ENCODE peak calls at places on chromosomes 1 and 21, in nine cellular contexts. One of them, this sample, is unnamed. For H3K9me3 and H3K4me1, the result is how much of the 10 kb centered on the place peaks cover.

GRCh38 chr1:3078941-3079340 is 9.9 kb downstream of the PRDM16 start:
- DNase-seq in HCT116: no peak
- DNase-seq in neuronal stem cell: no peak
- DNase-seq in H1: no peak
- DNase-seq in endodermal cell: no peak
- DNase-seq in mesenchymal stem cell: no peak
- DNase-seq in SK-N-SH: no peak
- DNase-seq in NT2/D1: no peak
- DNase-seq in fibroblast of lung: no peak
- DNase-seq in this sample: no peak

GRCh38 chr1:18633428-18634155 is 2.9 kb downstream of the PAX7 start:
- DNase-seq in endodermal cell: peak
- DNase-seq in SK-N-SH: no peak
- DNase-seq in neuronal stem cell: no peak
- DNase-seq in mesenchymal stem cell: no peak
- DNase-seq in NT2/D1: no peak
- DNase-seq in H1: peak
- DNase-seq in HCT116: no peak
- DNase-seq in fibroblast of lung: no peak
- DNase-seq in this sample: no peak

GRCh38 chr1:111825217-111825616 is 69.5 kb downstream of the DDX20 start:
- DNase-seq in neuronal stem cell: no peak
- DNase-seq in endodermal cell: no peak
- DNase-seq in fibroblast of lung: no peak
- DNase-seq in H1: no peak
- DNase-seq in SK-N-SH: no peak
- DNase-seq in NT2/D1: no peak
- DNase-seq in HCT116: no peak
- DNase-seq in mesenchymal stem cell: no peak
- DNase-seq in this sample: no peak

GRCh38 chr1:11354893-11355593 is 82.0 kb downstream of the UBIAD1 start:
- DNase-seq in H1: peak
- DNase-seq in SK-N-SH: no peak
- DNase-seq in NT2/D1: no peak
- DNase-seq in HCT116: no peak
- DNase-seq in fibroblast of lung: no peak
- DNase-seq in neuronal stem cell: no peak
- DNase-seq in endodermal cell: no peak
- DNase-seq in mesenchymal stem cell: no peak
- DNase-seq in this sample: no peak

GRCh38 chr1:110449661-110450651 is 993 bp upstream of the PROK1 start:
- DNase-seq in endodermal cell: no peak
- DNase-seq in HCT116: no peak
- DNase-seq in H1: no peak
- DNase-seq in fibroblast of lung: peak
- DNase-seq in NT2/D1: no peak
- DNase-seq in neuronal stem cell: no peak
- DNase-seq in SK-N-SH: no peak
- DNase-seq in mesenchymal stem cell: peak
- DNase-seq in this sample: peak

GRCh38 chr1:104064391-104064790 is 314.7 kb downstream of the AMY1C start:
- DNase-seq in SK-N-SH: no peak
- DNase-seq in fibroblast of lung: peak
- DNase-seq in mesenchymal stem cell: peak
- DNase-seq in NT2/D1: no peak
- DNase-seq in H1: no peak
- DNase-seq in neuronal stem cell: no peak
- DNase-seq in endodermal cell: no peak
- DNase-seq in HCT116: no peak
- DNase-seq in this sample: no peak

GRCh38 chr1:21703318-21703963 is 34.3 kb upstream of the RAP1GAP start:
- DNase-seq in endodermal cell: no peak
- DNase-seq in SK-N-SH: peak
- DNase-seq in H1: no peak
- DNase-seq in fibroblast of lung: peak
- DNase-seq in neuronal stem cell: no peak
- DNase-seq in HCT116: peak
- DNase-seq in mesenchymal stem cell: peak
- DNase-seq in NT2/D1: no peak
- DNase-seq in this sample: peak

GRCh38 chr1:56029329-56030003 is 549.9 kb downstream of the PLPP3 start:
- DNase-seq in NT2/D1: no peak
- DNase-seq in mesenchymal stem cell: no peak
- DNase-seq in fibroblast of lung: no peak
- DNase-seq in endodermal cell: no peak
- DNase-seq in neuronal stem cell: no peak
- DNase-seq in HCT116: no peak
- DNase-seq in H1: no peak
- DNase-seq in SK-N-SH: no peak
- DNase-seq in this sample: no peak

GRCh38 chr1:2412773-2413494 is 570 bp upstream of the PEX10 start:
- DNase-seq in NT2/D1: no peak
- DNase-seq in fibroblast of lung: no peak
- DNase-seq in mesenchymal stem cell: peak
- DNase-seq in SK-N-SH: peak
- DNase-seq in HCT116: no peak
- DNase-seq in neuronal stem cell: no peak
- DNase-seq in H1: no peak
- DNase-seq in endodermal cell: no peak
- DNase-seq in this sample: peak

GRCh38 chr1:116950497-116951174 is 40.9 kb downstream of the PTGFRN start:
- DNase-seq in endodermal cell: no peak
- DNase-seq in HCT116: no peak
- DNase-seq in mesenchymal stem cell: no peak
- DNase-seq in NT2/D1: no peak
- DNase-seq in neuronal stem cell: no peak
- DNase-seq in SK-N-SH: no peak
- DNase-seq in H1: no peak
- DNase-seq in fibroblast of lung: no peak
- DNase-seq in this sample: no peak

GRCh38 chr1:23529146-23530088 is 1.6 kb downstream of the E2F2 start:
- DNase-seq in SK-N-SH: peak
- DNase-seq in NT2/D1: no peak
- DNase-seq in neuronal stem cell: no peak
- DNase-seq in fibroblast of lung: no peak
- DNase-seq in mesenchymal stem cell: no peak
- DNase-seq in HCT116: no peak
- DNase-seq in H1: no peak
- DNase-seq in endodermal cell: no peak
- DNase-seq in this sample: no peak

GRCh38 chr1:91005285-91005684 is 16.6 kb downstream of the ZNF644 start:
- DNase-seq in mesenchymal stem cell: no peak
- DNase-seq in endodermal cell: no peak
- DNase-seq in SK-N-SH: no peak
- DNase-seq in HCT116: no peak
- DNase-seq in fibroblast of lung: no peak
- DNase-seq in NT2/D1: no peak
- DNase-seq in H1: no peak
- DNase-seq in neuronal stem cell: no peak
- DNase-seq in this sample: no peak
- H3K9me3 ChIP-seq in mesenchymal stem cell: under half
- H3K9me3 ChIP-seq in endodermal cell: under half
- H3K9me3 ChIP-seq in SK-N-SH: under half
- H3K9me3 ChIP-seq in HCT116: under half
- H3K9me3 ChIP-seq in fibroblast of lung: under half
- H3K9me3 ChIP-seq in NT2/D1: under half
- H3K9me3 ChIP-seq in H1: under half
- H3K9me3 ChIP-seq in neuronal stem cell: under half
- H3K9me3 ChIP-seq in this sample: under half

DNA sequence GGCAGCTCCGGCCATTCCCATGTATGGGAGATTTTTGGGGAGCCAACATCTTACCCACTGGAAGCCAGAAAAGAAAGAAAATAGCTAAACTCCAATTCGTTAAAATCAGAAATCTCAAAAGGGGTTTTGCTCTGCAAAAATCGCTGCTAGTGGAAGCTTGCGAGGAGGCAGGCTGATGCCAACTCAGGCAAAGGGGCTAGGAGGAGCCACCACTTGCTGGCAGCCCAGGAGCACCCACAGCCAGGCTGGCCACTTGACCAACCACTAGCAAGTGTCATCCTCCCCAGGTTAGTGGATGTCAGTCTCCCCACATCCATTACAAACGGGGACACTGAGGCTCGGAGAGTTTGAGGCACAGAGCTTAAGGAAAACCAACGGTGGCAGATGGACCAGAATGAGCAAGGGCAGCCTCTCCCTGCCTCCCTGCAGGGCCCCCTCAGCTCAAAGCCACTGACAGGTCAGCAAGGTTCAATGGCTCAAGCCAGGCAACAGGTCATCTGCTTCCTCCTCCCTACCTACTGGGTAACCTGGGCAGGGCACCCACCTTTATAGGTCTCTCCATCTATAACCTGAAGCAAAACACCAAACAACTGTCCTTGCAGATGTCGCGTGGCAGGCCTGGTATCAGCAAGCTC is 10.8 kb downstream of the KCNN3 start:
- DNase-seq in SK-N-SH: no peak
- DNase-seq in neuronal stem cell: no peak
- DNase-seq in endodermal cell: no peak
- DNase-seq in NT2/D1: no peak
- DNase-seq in H1: no peak
- DNase-seq in fibroblast of lung: no peak
- DNase-seq in mesenchymal stem cell: no peak
- DNase-seq in HCT116: no peak
- DNase-seq in this sample: no peak
- H3K9ac ChIP-seq in SK-N-SH: no peak
- H3K9ac ChIP-seq in neuronal stem cell: peak
- H3K9ac ChIP-seq in endodermal cell: no peak
- H3K9ac ChIP-seq in NT2/D1: no peak
- H3K9ac ChIP-seq in H1: no peak
- H3K9ac ChIP-seq in fibroblast of lung: no peak
- H3K9ac ChIP-seq in mesenchymal stem cell: no peak
- H3K9ac ChIP-seq in HCT116: no peak
- H3K9ac ChIP-seq in this sample: no peak

GRCh38 chr1:205437570-205437969 is 15.7 kb upstream of the LEMD1 start:
- DNase-seq in NT2/D1: no peak
- DNase-seq in SK-N-SH: no peak
- DNase-seq in HCT116: no peak
- DNase-seq in H1: no peak
- DNase-seq in neuronal stem cell: no peak
- DNase-seq in endodermal cell: no peak
- DNase-seq in fibroblast of lung: no peak
- DNase-seq in mesenchymal stem cell: no peak
- DNase-seq in this sample: no peak
- H3K4me1 ChIP-seq in NT2/D1: under half
- H3K4me1 ChIP-seq in SK-N-SH: under half
- H3K4me1 ChIP-seq in HCT116: under half
- H3K4me1 ChIP-seq in H1: under half
- H3K4me1 ChIP-seq in neuronal stem cell: under half
- H3K4me1 ChIP-seq in endodermal cell: under half
- H3K4me1 ChIP-seq in fibroblast of lung: under half
- H3K4me1 ChIP-seq in mesenchymal stem cell: under half
- H3K4me1 ChIP-seq in this sample: under half

DNA sequence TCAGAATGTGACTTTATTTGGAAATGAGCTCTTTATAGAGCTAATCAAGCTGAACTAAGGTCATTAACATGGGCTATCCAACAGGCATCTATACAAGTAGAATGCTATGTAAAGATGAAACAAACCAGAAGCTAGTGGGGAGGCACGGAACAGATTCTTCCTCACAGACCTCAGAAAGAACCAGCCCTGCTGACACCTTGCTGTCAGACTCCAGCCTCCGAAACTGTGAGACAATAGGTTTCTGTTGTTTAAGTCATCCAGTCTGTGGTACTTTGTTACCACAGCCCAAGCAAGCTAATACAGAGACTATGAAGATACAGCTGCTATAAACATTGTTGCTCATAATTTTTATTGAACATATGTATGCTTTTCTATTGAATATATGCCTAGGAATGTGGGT is 406.3 kb upstream of the CHRM3 start:
- DNase-seq in endodermal cell: no peak
- DNase-seq in mesenchymal stem cell: no peak
- DNase-seq in HCT116: no peak
- DNase-seq in NT2/D1: no peak
- DNase-seq in SK-N-SH: no peak
- DNase-seq in neuronal stem cell: no peak
- DNase-seq in H1: no peak
- DNase-seq in fibroblast of lung: no peak
- DNase-seq in this sample: no peak
- H3K9me3 ChIP-seq in endodermal cell: under half
- H3K9me3 ChIP-seq in mesenchymal stem cell: under half
- H3K9me3 ChIP-seq in HCT116: under half
- H3K9me3 ChIP-seq in NT2/D1: under half
- H3K9me3 ChIP-seq in SK-N-SH: under half
- H3K9me3 ChIP-seq in neuronal stem cell: under half
- H3K9me3 ChIP-seq in H1: under half
- H3K9me3 ChIP-seq in fibroblast of lung: under half
- H3K9me3 ChIP-seq in this sample: under half

GRCh38 chr21:38796426-38796825 is 9.3 kb upstream of the ETS2 start:
- DNase-seq in SK-N-SH: no peak
- DNase-seq in mesenchymal stem cell: peak
- DNase-seq in HCT116: no peak
- DNase-seq in neuronal stem cell: no peak
- DNase-seq in endodermal cell: no peak
- DNase-seq in H1: no peak
- DNase-seq in fibroblast of lung: peak
- DNase-seq in NT2/D1: no peak
- DNase-seq in this sample: no peak

GRCh38 chr21:38795475-38795874 is 10.3 kb upstream of the ETS2 start:
- DNase-seq in H1: no peak
- DNase-seq in HCT116: no peak
- DNase-seq in mesenchymal stem cell: no peak
- DNase-seq in SK-N-SH: no peak
- DNase-seq in fibroblast of lung: no peak
- DNase-seq in neuronal stem cell: no peak
- DNase-seq in NT2/D1: no peak
- DNase-seq in endodermal cell: no peak
- DNase-seq in this sample: no peak

GRCh38 chr21:38793060-38793459 is 12.7 kb upstream of the ETS2 start:
- DNase-seq in mesenchymal stem cell: no peak
- DNase-seq in SK-N-SH: no peak
- DNase-seq in neuronal stem cell: no peak
- DNase-seq in H1: no peak
- DNase-seq in fibroblast of lung: no peak
- DNase-seq in HCT116: no peak
- DNase-seq in endodermal cell: no peak
- DNase-seq in NT2/D1: no peak
- DNase-seq in this sample: no peak

GRCh38 chr21:38794978-38795377 is 10.8 kb upstream of the ETS2 start:
- DNase-seq in H1: no peak
- DNase-seq in endodermal cell: no peak
- DNase-seq in fibroblast of lung: no peak
- DNase-seq in NT2/D1: no peak
- DNase-seq in SK-N-SH: no peak
- DNase-seq in neuronal stem cell: no peak
- DNase-seq in HCT116: no peak
- DNase-seq in mesenchymal stem cell: no peak
- DNase-seq in this sample: no peak

GRCh38 chr21:38793926-38794713 is 11.6 kb upstream of the ETS2 start:
- DNase-seq in endodermal cell: no peak
- DNase-seq in neuronal stem cell: no peak
- DNase-seq in NT2/D1: no peak
- DNase-seq in HCT116: no peak
- DNase-seq in SK-N-SH: no peak
- DNase-seq in mesenchymal stem cell: no peak
- DNase-seq in fibroblast of lung: no peak
- DNase-seq in H1: no peak
- DNase-seq in this sample: no peak
- H3K9ac ChIP-seq in endodermal cell: no peak
- H3K9ac ChIP-seq in neuronal stem cell: no peak
- H3K9ac ChIP-seq in NT2/D1: no peak
- H3K9ac ChIP-seq in HCT116: no peak
- H3K9ac ChIP-seq in SK-N-SH: no peak
- H3K9ac ChIP-seq in mesenchymal stem cell: no peak
- H3K9ac ChIP-seq in fibroblast of lung: no peak
- H3K9ac ChIP-seq in H1: no peak
- H3K9ac ChIP-seq in this sample: no peak